ENCODE peak calls at places on chromosomes 1 and 21, in ten cellular contexts. K, I, R, F, B, U, C, G, J and M are unnamed samples.

GRCh38 chr1:66681686-66682085 is 70.6 kb upstream of the DYNLT5 start:
- DNase-seq in B (peak), F (no peak), I (no peak), K (no peak), C (no peak), J (no peak), U (no peak), R (no peak), G (no peak), M (no peak)

GRCh38 chr1:57550092-57550491 is 126.2 kb upstream of the DAB1 start:
- DNase-seq in U (no peak), R (no peak), J (no peak), G (no peak), B (no peak), F (no peak), K (no peak), I (no peak), C (no peak), M (peak)

GRCh38 chr21:15425049-15425448 is 304.7 kb upstream of the USP25 start:
- DNase-seq in F (no peak), C (no peak), J (no peak), U (no peak), I (no peak), G (no peak), R (no peak), B (no peak), K (no peak), M (no peak)

GRCh38 chr1:230600111-230601000 is 41.9 kb upstream of the COG2 start:
- DNase-seq in B (no peak), I (no peak), C (no peak), K (no peak), G (no peak), R (no peak), J (no peak), F (no peak), U (no peak), M (no peak)

GRCh38 chr1:109281680-109282496 is 1.1 kb downstream of the PSRC1 start:
- DNase-seq in G (no peak), B (peak), C (no peak), U (no peak), I (no peak), K (no peak), F (no peak), R (peak), J (no peak), M (peak)

GRCh38 chr1:241985787-241986186 is 13.1 kb downstream of the MAP1LC3C start:
- DNase-seq in F (no peak), I (no peak), G (no peak), B (peak), R (peak), C (no peak), J (peak), K (no peak), U (peak), M (peak)

GRCh38 chr1:161439280-161440232 is 65.7 kb upstream of the FCGR2A start:
- DNase-seq in J (peak), R (peak), B (peak), F (no peak), K (no peak), C (no peak), I (peak), G (no peak), U (peak), M (peak)

GRCh38 chr1:233113713-233114028 is 163.3 kb downstream of the NTPCR start:
- DNase-seq in G (no peak), R (no peak), U (no peak), F (no peak), J (no peak), I (no peak), B (no peak), K (no peak), C (no peak), M (no peak)

GRCh38 chr1:61190476-61191067 is 108.2 kb downstream of the NFIA start:
- DNase-seq in I (no peak), B (no peak), U (no peak), C (no peak), R (no peak), J (no peak), K (no peak), F (no peak), G (no peak), M (no peak)

GRCh38 chr21:35256468-35256988 is 207.4 kb upstream of the RUNX1 start:
- DNase-seq in G (no peak), R (no peak), F (peak), B (peak), C (peak), K (no peak), U (no peak), J (no peak), I (no peak), M (no peak)

GRCh38 chr1:3695326-3696217 is 43.3 kb downstream of the TP73 start:
- DNase-seq in U (peak), B (peak), G (peak), I (no peak), C (no peak), J (no peak), F (no peak), K (peak), R (peak), M (peak)

GRCh38 chr1:161487483-161487827 is 17.8 kb upstream of the FCGR2A start:
- DNase-seq in J (no peak), C (peak), G (no peak), R (no peak), B (peak), U (no peak), F (no peak), I (no peak), K (no peak), M (no peak)

GRCh38 chr1:109928591-109929111 is 18.0 kb downstream of the CSF1 start:
- DNase-seq in B (peak), J (no peak), U (peak), G (no peak), R (no peak), C (no peak), K (no peak), I (no peak), F (no peak), M (no peak)

GRCh38 chr1:92030701-92031107 is 919 bp downstream of the EPHX4 start:
- DNase-seq in B (peak), I (no peak), J (no peak), G (no peak), C (no peak), R (peak), U (no peak), K (no peak), F (no peak), M (peak)

GRCh38 chr1:25008192-25008485 is 78.1 kb upstream of the RUNX3 start:
- DNase-seq in G (no peak), F (no peak), B (no peak), J (no peak), I (no peak), R (no peak), U (no peak), K (no peak), C (no peak), M (peak)

GRCh38 chr1:82091274-82091673 is 290.5 kb downstream of the ADGRL2 start:
- DNase-seq in R (no peak), J (no peak), C (no peak), F (no peak), B (no peak), I (no peak), K (no peak), U (no peak), G (no peak), M (no peak)

GRCh38 chr1:74463301-74463988 is 49.0 kb downstream of the LRRC53 start:
- DNase-seq in G (no peak), J (no peak), U (no peak), B (no peak), C (peak), F (no peak), I (no peak), R (no peak), K (no peak), M (no peak)

GRCh38 chr1:184910596-184910995 is 63.7 kb downstream of the NIBAN1 start:
- DNase-seq in K (no peak), U (no peak), I (no peak), F (no peak), J (no peak), R (no peak), B (no peak), C (peak), G (no peak), M (peak)

GRCh38 chr1:24619376-24619775 is 23.7 kb upstream of the SRRM1 start:
- DNase-seq in J (no peak), F (no peak), I (no peak), C (no peak), G (no peak), U (no peak), K (peak), B (no peak), R (no peak), M (no peak)

GRCh38 chr1:20184997-20185833 is 681 bp upstream of the UBXN10 start:
- DNase-seq in I (peak), F (no peak), G (peak), J (no peak), R (peak), C (no peak), U (peak), B (no peak), K (no peak), M (peak)

GRCh38 chr1:207228987-207229386 is 92.5 kb upstream of the CD55 start:
- DNase-seq in R (no peak), C (no peak), K (no peak), U (no peak), G (no peak), F (no peak), J (no peak), B (no peak), I (no peak), M (no peak)

GRCh38 chr1:9849691-9850441 is 26.1 kb upstream of the CLSTN1 start:
- DNase-seq in I (no peak), B (no peak), G (no peak), F (no peak), K (no peak), U (no peak), J (peak), R (peak), C (no peak), M (no peak)

GRCh38 chr1:180260541-180260940 is 30.5 kb downstream of the LHX4 start:
- DNase-seq in F (no peak), B (no peak), K (no peak), C (no peak), J (no peak), I (no peak), R (no peak), G (no peak), U (no peak), M (no peak)

GRCh38 chr21:46122241-46122671 is 24.3 kb downstream of the COL6A2 start:
- DNase-seq in J (no peak), C (peak), F (no peak), R (no peak), K (no peak), I (no peak), G (no peak), B (peak), U (no peak), M (peak)

GRCh38 chr1:203378529-203379271 is 27.8 kb upstream of the FMOD start:
- DNase-seq in C (no peak), I (no peak), K (no peak), F (no peak), G (no peak), R (no peak), B (no peak), J (no peak), U (no peak), M (no peak)